ENCODE peak calls at places on chromosomes 4 and X, in five cellular contexts. One of them, this sample, is unnamed.

GRCh38 chr4:54784188-54784671 is 126.5 kb downstream of the KIT start:
- DNase-seq in heart left ventricle: peak
- DNase-seq in right atrium auricular region: peak
- DNase-seq in SJSA1: no peak
- DNase-seq in memory B cell: no peak
- DNase-seq in this sample: no peak

GRCh38 chrX:150366951-150367545 is 3.9 kb downstream of the MAMLD1 start:
- DNase-seq in heart left ventricle: no peak
- DNase-seq in memory B cell: no peak
- DNase-seq in SJSA1: peak
- DNase-seq in right atrium auricular region: no peak
- DNase-seq in this sample: no peak

GRCh38 chr4:76087007-76087769 is 12.7 kb downstream of the ART3 start:
- DNase-seq in right atrium auricular region: no peak
- DNase-seq in SJSA1: peak
- DNase-seq in memory B cell: no peak
- DNase-seq in heart left ventricle: peak
- DNase-seq in this sample: peak

GRCh38 chr4:174490356-174490969 is 31.8 kb downstream of the HPGD start:
- DNase-seq in memory B cell: no peak
- DNase-seq in heart left ventricle: no peak
- DNase-seq in SJSA1: peak
- DNase-seq in right atrium auricular region: no peak
- DNase-seq in this sample: no peak

GRCh38 chr4:41757521-41758156 is 9.1 kb upstream of the PHOX2B start:
- DNase-seq in memory B cell: no peak
- DNase-seq in SJSA1: peak
- DNase-seq in right atrium auricular region: no peak
- DNase-seq in heart left ventricle: no peak
- DNase-seq in this sample: no peak

GRCh38 chr4:3352918-3353594 is 60.2 kb downstream of the RGS12 start:
- DNase-seq in heart left ventricle: no peak
- DNase-seq in SJSA1: no peak
- DNase-seq in memory B cell: no peak
- DNase-seq in right atrium auricular region: peak
- DNase-seq in this sample: no peak

GRCh38 chr4:138765442-138765841 is 250.1 kb upstream of the NOCT start:
- DNase-seq in memory B cell: no peak
- DNase-seq in SJSA1: no peak
- DNase-seq in right atrium auricular region: no peak
- DNase-seq in heart left ventricle: no peak
- DNase-seq in this sample: no peak

GRCh38 chrX:11105080-11105479 is 6.1 kb upstream of the HCCS start:
- DNase-seq in SJSA1: no peak
- DNase-seq in memory B cell: no peak
- DNase-seq in heart left ventricle: no peak
- DNase-seq in right atrium auricular region: no peak
- DNase-seq in this sample: no peak

GRCh38 chr4:6910340-6910959 is 824 bp downstream of the TBC1D14 start:
- DNase-seq in memory B cell: no peak
- DNase-seq in heart left ventricle: no peak
- DNase-seq in right atrium auricular region: no peak
- DNase-seq in SJSA1: no peak
- DNase-seq in this sample: peak

GRCh38 chrX:104166735-104167436 is 633 bp downstream of the FAM199X start:
- DNase-seq in right atrium auricular region: no peak
- DNase-seq in SJSA1: no peak
- DNase-seq in memory B cell: no peak
- DNase-seq in heart left ventricle: no peak
- DNase-seq in this sample: no peak

GRCh38 chr4:183960021-183960420 is 54.9 kb downstream of the STOX2 start:
- DNase-seq in SJSA1: no peak
- DNase-seq in memory B cell: no peak
- DNase-seq in right atrium auricular region: peak
- DNase-seq in heart left ventricle: peak
- DNase-seq in this sample: peak

GRCh38 chr4:164621886-164622521 is 131.9 kb upstream of the SMIM31 start:
- DNase-seq in heart left ventricle: no peak
- DNase-seq in memory B cell: no peak
- DNase-seq in SJSA1: no peak
- DNase-seq in right atrium auricular region: no peak
- DNase-seq in this sample: no peak

GRCh38 chrX:24285082-24285481 is 28.8 kb downstream of the SUPT20HL2 start:
- DNase-seq in right atrium auricular region: no peak
- DNase-seq in heart left ventricle: no peak
- DNase-seq in memory B cell: no peak
- DNase-seq in SJSA1: no peak
- DNase-seq in this sample: no peak

GRCh38 chrX:47498411-47498810 is 15.4 kb upstream of the ZNF41 start:
- DNase-seq in heart left ventricle: no peak
- DNase-seq in SJSA1: no peak
- DNase-seq in right atrium auricular region: no peak
- DNase-seq in memory B cell: no peak
- DNase-seq in this sample: no peak

GRCh38 chr4:4416981-4417380 is 30.1 kb downstream of the NSG1 start:
- DNase-seq in heart left ventricle: no peak
- DNase-seq in SJSA1: no peak
- DNase-seq in memory B cell: no peak
- DNase-seq in right atrium auricular region: no peak
- DNase-seq in this sample: no peak

GRCh38 chr4:109952612-109953011 is 39.9 kb downstream of the EGF start:
- DNase-seq in memory B cell: no peak
- DNase-seq in heart left ventricle: no peak
- DNase-seq in SJSA1: no peak
- DNase-seq in right atrium auricular region: no peak
- DNase-seq in this sample: no peak

GRCh38 chrX:10630320-10630719 is 9.9 kb upstream of the MID1 start:
- DNase-seq in heart left ventricle: no peak
- DNase-seq in memory B cell: no peak
- DNase-seq in SJSA1: no peak
- DNase-seq in right atrium auricular region: no peak
- DNase-seq in this sample: no peak

GRCh38 chr4:120874792-120875774 is 47.4 kb downstream of the PRDM5 start:
- DNase-seq in memory B cell: no peak
- DNase-seq in heart left ventricle: no peak
- DNase-seq in SJSA1: no peak
- DNase-seq in right atrium auricular region: no peak
- DNase-seq in this sample: no peak

GRCh38 chr4:84578540-84579409 is 4.2 kb upstream of the CDS1 start:
- DNase-seq in SJSA1: peak
- DNase-seq in heart left ventricle: peak
- DNase-seq in right atrium auricular region: no peak
- DNase-seq in memory B cell: no peak
- DNase-seq in this sample: no peak

GRCh38 chr4:75781328-75781727 is 57.0 kb downstream of the USO1 start:
- DNase-seq in SJSA1: no peak
- DNase-seq in right atrium auricular region: no peak
- DNase-seq in memory B cell: no peak
- DNase-seq in heart left ventricle: no peak
- DNase-seq in this sample: no peak

GRCh38 chr4:163623787-163624186 is 129.3 kb downstream of the TMA16 start:
- DNase-seq in SJSA1: no peak
- DNase-seq in memory B cell: no peak
- DNase-seq in right atrium auricular region: no peak
- DNase-seq in heart left ventricle: no peak
- DNase-seq in this sample: no peak

GRCh38 chr4:41611881-41612871 is 74.2 kb downstream of the LIMCH1 start:
- DNase-seq in heart left ventricle: peak
- DNase-seq in memory B cell: no peak
- DNase-seq in SJSA1: peak
- DNase-seq in right atrium auricular region: peak
- DNase-seq in this sample: peak

GRCh38 chr4:76002176-76002575 is 5.1 kb downstream of the CXCL9 start:
- DNase-seq in heart left ventricle: no peak
- DNase-seq in SJSA1: no peak
- DNase-seq in memory B cell: no peak
- DNase-seq in right atrium auricular region: no peak
- DNase-seq in this sample: no peak

GRCh38 chrX:110402855-110403230 is 44.2 kb downstream of the RTL9 start:
- DNase-seq in memory B cell: no peak
- DNase-seq in heart left ventricle: no peak
- DNase-seq in right atrium auricular region: no peak
- DNase-seq in SJSA1: no peak
- DNase-seq in this sample: no peak

GRCh38 chr4:112127736-112128322 is 17.4 kb upstream of the FAM241A start:
- DNase-seq in memory B cell: no peak
- DNase-seq in SJSA1: peak
- DNase-seq in right atrium auricular region: no peak
- DNase-seq in heart left ventricle: no peak
- DNase-seq in this sample: no peak

This sample was measured in HEK293T.